ENCODE peak calls at places on chromosome 9, in eight cellular contexts. One of them, this sample, is unnamed.

GRCh38 chr9:4955836-4956235 is 29.2 kb upstream of the JAK2 start:
- DNase-seq in spleen: no peak
- DNase-seq in tibial nerve: no peak
- DNase-seq in neural progenitor cell: no peak
- DNase-seq in CD8-positive, alpha-beta T cell: no peak
- DNase-seq in glutamatergic neuron: no peak
- DNase-seq in GM13976: no peak
- DNase-seq in bronchial epithelial cell: peak
- DNase-seq in this sample: no peak

GRCh38 chr9:12719431-12719830 is 26.2 kb downstream of the TYRP1 start:
- DNase-seq in spleen: no peak
- DNase-seq in GM13976: no peak
- DNase-seq in bronchial epithelial cell: peak
- DNase-seq in tibial nerve: no peak
- DNase-seq in neural progenitor cell: peak
- DNase-seq in CD8-positive, alpha-beta T cell: no peak
- DNase-seq in glutamatergic neuron: no peak
- DNase-seq in this sample: no peak

GRCh38 chr9:130122465-130122864 is 49.7 kb upstream of the NCS1 start:
- DNase-seq in spleen: peak
- DNase-seq in neural progenitor cell: no peak
- DNase-seq in tibial nerve: no peak
- DNase-seq in glutamatergic neuron: peak
- DNase-seq in GM13976: no peak
- DNase-seq in CD8-positive, alpha-beta T cell: no peak
- DNase-seq in bronchial epithelial cell: no peak
- DNase-seq in this sample: no peak

GRCh38 chr9:109190151-109190550 is 23.1 kb upstream of the FRRS1L start:
- DNase-seq in CD8-positive, alpha-beta T cell: no peak
- DNase-seq in GM13976: no peak
- DNase-seq in tibial nerve: no peak
- DNase-seq in bronchial epithelial cell: peak
- DNase-seq in neural progenitor cell: no peak
- DNase-seq in spleen: no peak
- DNase-seq in glutamatergic neuron: no peak
- DNase-seq in this sample: no peak

GRCh38 chr9:127192744-127193143 is 70.3 kb upstream of the ANGPTL2 start:
- DNase-seq in neural progenitor cell: no peak
- DNase-seq in GM13976: no peak
- DNase-seq in tibial nerve: no peak
- DNase-seq in bronchial epithelial cell: no peak
- DNase-seq in spleen: peak
- DNase-seq in glutamatergic neuron: peak
- DNase-seq in CD8-positive, alpha-beta T cell: no peak
- DNase-seq in this sample: no peak

GRCh38 chr9:133090187-133090586 is 28.4 kb downstream of the CEL start:
- DNase-seq in spleen: no peak
- DNase-seq in bronchial epithelial cell: no peak
- DNase-seq in GM13976: no peak
- DNase-seq in tibial nerve: no peak
- DNase-seq in neural progenitor cell: no peak
- DNase-seq in CD8-positive, alpha-beta T cell: no peak
- DNase-seq in glutamatergic neuron: peak
- DNase-seq in this sample: peak

GRCh38 chr9:85258823-85259370 is 482.9 kb downstream of the AGTPBP1 start:
- DNase-seq in neural progenitor cell: peak
- DNase-seq in spleen: no peak
- DNase-seq in tibial nerve: peak
- DNase-seq in bronchial epithelial cell: peak
- DNase-seq in GM13976: peak
- DNase-seq in CD8-positive, alpha-beta T cell: no peak
- DNase-seq in glutamatergic neuron: peak
- DNase-seq in this sample: no peak

GRCh38 chr9:99595796-99596195 is 225.9 kb upstream of the NR4A3 start:
- DNase-seq in glutamatergic neuron: no peak
- DNase-seq in neural progenitor cell: no peak
- DNase-seq in CD8-positive, alpha-beta T cell: no peak
- DNase-seq in bronchial epithelial cell: no peak
- DNase-seq in GM13976: peak
- DNase-seq in tibial nerve: no peak
- DNase-seq in spleen: no peak
- DNase-seq in this sample: no peak

GRCh38 chr9:88303785-88304495 is 84.3 kb upstream of the SPIN1 start:
- DNase-seq in spleen: no peak
- DNase-seq in neural progenitor cell: no peak
- DNase-seq in GM13976: peak
- DNase-seq in tibial nerve: no peak
- DNase-seq in glutamatergic neuron: no peak
- DNase-seq in bronchial epithelial cell: peak
- DNase-seq in CD8-positive, alpha-beta T cell: no peak
- DNase-seq in this sample: peak

GRCh38 chr9:34624475-34624984 is 4.2 kb upstream of the DCTN3 start:
- DNase-seq in neural progenitor cell: peak
- DNase-seq in tibial nerve: no peak
- DNase-seq in bronchial epithelial cell: no peak
- DNase-seq in glutamatergic neuron: no peak
- DNase-seq in CD8-positive, alpha-beta T cell: no peak
- DNase-seq in spleen: no peak
- DNase-seq in GM13976: no peak
- DNase-seq in this sample: no peak

GRCh38 chr9:133638711-133639110 is 2.5 kb downstream of the DBH start:
- DNase-seq in neural progenitor cell: no peak
- DNase-seq in GM13976: no peak
- DNase-seq in tibial nerve: no peak
- DNase-seq in CD8-positive, alpha-beta T cell: no peak
- DNase-seq in bronchial epithelial cell: no peak
- DNase-seq in spleen: no peak
- DNase-seq in glutamatergic neuron: no peak
- DNase-seq in this sample: no peak

GRCh38 chr9:17130285-17130684 is 4.6 kb upstream of the CNTLN start:
- DNase-seq in bronchial epithelial cell: no peak
- DNase-seq in spleen: no peak
- DNase-seq in tibial nerve: no peak
- DNase-seq in glutamatergic neuron: no peak
- DNase-seq in GM13976: no peak
- DNase-seq in neural progenitor cell: no peak
- DNase-seq in CD8-positive, alpha-beta T cell: no peak
- DNase-seq in this sample: no peak

GRCh38 chr9:12681620-12682019 is 11.6 kb upstream of the TYRP1 start:
- DNase-seq in bronchial epithelial cell: peak
- DNase-seq in glutamatergic neuron: no peak
- DNase-seq in tibial nerve: no peak
- DNase-seq in GM13976: no peak
- DNase-seq in spleen: no peak
- DNase-seq in CD8-positive, alpha-beta T cell: no peak
- DNase-seq in neural progenitor cell: no peak
- DNase-seq in this sample: no peak

DNA sequence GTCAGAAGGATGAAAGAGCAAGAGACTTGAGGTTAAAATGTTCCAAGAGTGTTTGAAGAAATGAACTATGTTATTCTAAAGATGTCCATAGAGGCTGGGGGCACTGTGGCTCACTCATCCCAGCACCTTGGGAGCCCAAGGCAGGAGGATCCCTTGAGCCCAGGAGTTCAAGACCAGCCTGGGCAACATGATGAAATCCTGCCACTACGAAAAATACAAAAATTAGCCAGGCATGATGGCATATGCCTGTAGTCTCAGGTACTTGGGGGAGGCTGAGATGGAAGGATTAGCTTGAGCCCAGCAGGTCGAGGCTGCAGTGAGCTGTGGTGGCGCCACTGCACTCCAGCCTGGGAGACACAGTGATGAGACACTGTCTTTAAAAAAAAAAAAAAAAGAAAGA is 2.7 kb downstream of the AOPEP start:
- DNase-seq in neural progenitor cell: no peak
- DNase-seq in GM13976: no peak
- DNase-seq in tibial nerve: no peak
- DNase-seq in CD8-positive, alpha-beta T cell: no peak
- DNase-seq in spleen: no peak
- DNase-seq in bronchial epithelial cell: no peak
- DNase-seq in glutamatergic neuron: no peak
- DNase-seq in this sample: no peak
- TF ChIP-seq CTCF in neural progenitor cell: peak
- TF ChIP-seq CTCF in GM13976: no peak
- TF ChIP-seq CTCF in tibial nerve: no peak
- TF ChIP-seq CTCF in CD8-positive, alpha-beta T cell: no peak
- TF ChIP-seq CTCF in spleen: no peak
- TF ChIP-seq CTCF in bronchial epithelial cell: no peak
- TF ChIP-seq CTCF in glutamatergic neuron: no peak
- TF ChIP-seq CTCF in this sample: peak

DNA sequence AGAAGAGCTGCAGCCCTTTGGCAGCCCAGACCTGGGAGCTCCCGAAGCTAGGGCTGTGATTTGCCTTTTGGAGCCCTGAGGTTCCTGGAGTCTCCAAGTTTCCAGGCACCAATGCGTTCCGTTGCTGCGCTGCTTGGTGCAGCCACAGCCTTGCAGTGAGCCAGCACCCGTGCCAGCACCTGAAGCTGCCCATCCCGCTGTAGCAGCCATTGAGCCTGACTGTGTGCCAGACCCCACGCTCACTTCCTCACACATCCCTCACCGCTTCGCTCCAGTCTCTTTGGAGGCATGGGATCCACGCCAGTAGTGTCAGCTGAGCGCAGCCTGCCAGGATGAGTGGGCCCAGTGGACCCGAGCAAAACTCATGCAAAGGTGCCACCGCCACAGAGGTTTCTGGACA is 22.5 kb upstream of the C9orf72 start:
- DNase-seq in glutamatergic neuron: no peak
- DNase-seq in bronchial epithelial cell: no peak
- DNase-seq in tibial nerve: no peak
- DNase-seq in neural progenitor cell: no peak
- DNase-seq in spleen: no peak
- DNase-seq in GM13976: no peak
- DNase-seq in CD8-positive, alpha-beta T cell: no peak
- DNase-seq in this sample: peak
- TF ChIP-seq CTCF in glutamatergic neuron: no peak
- TF ChIP-seq CTCF in bronchial epithelial cell: no peak
- TF ChIP-seq CTCF in tibial nerve: no peak
- TF ChIP-seq CTCF in neural progenitor cell: no peak
- TF ChIP-seq CTCF in spleen: no peak
- TF ChIP-seq CTCF in GM13976: no peak
- TF ChIP-seq CTCF in CD8-positive, alpha-beta T cell: no peak
- TF ChIP-seq CTCF in this sample: no peak

DNA sequence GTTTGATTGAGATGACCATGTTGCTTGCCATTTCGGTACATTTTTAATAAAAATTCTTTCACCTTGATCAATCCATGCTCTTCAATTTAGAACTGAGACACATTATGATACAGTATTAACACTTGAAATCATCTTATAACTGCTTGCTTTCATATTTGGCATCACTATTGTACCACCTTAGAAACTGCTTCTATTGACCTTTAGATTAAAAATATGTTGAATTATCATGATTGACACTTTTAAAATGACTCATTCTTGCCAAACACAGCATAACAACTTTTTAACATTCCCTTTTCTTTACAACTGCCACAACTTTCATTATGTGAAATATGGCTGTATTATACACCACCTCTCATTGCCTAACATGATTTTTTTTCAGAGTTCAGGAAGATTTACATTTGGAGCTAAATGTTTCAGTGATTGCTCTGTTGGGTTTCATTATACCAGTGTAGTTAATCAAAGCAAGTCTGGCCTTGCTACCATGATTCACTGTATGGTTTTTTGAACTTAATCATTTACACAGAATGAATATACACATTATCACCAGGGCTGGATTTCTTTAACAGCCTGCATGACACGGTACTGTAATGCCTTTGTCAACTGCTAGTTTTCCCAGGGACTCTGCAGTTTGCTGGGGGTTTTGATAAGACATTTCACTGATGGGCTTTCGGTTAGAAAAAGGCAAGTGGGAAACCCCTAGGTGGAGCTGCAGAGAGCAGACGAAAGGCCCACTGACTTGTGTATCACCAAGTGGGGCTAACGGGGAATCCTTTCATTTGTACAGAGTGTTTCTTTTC is 93.6 kb upstream of the TLE4 start:
- DNase-seq in GM13976: peak
- DNase-seq in bronchial epithelial cell: peak
- DNase-seq in CD8-positive, alpha-beta T cell: no peak
- DNase-seq in glutamatergic neuron: peak
- DNase-seq in tibial nerve: peak
- DNase-seq in spleen: no peak
- DNase-seq in neural progenitor cell: peak
- DNase-seq in this sample: no peak
- TF ChIP-seq CTCF in GM13976: peak
- TF ChIP-seq CTCF in bronchial epithelial cell: peak
- TF ChIP-seq CTCF in CD8-positive, alpha-beta T cell: peak
- TF ChIP-seq CTCF in glutamatergic neuron: no peak
- TF ChIP-seq CTCF in tibial nerve: peak
- TF ChIP-seq CTCF in spleen: no peak
- TF ChIP-seq CTCF in neural progenitor cell: peak
- TF ChIP-seq CTCF in this sample: peak

GRCh38 chr9:114034663-114035062 is 43.4 kb downstream of the AMBP start:
- DNase-seq in glutamatergic neuron: no peak
- DNase-seq in CD8-positive, alpha-beta T cell: no peak
- DNase-seq in GM13976: peak
- DNase-seq in bronchial epithelial cell: no peak
- DNase-seq in spleen: peak
- DNase-seq in neural progenitor cell: no peak
- DNase-seq in tibial nerve: no peak
- DNase-seq in this sample: no peak

GRCh38 chr9:114033397-114034103 is 44.5 kb downstream of the AMBP start:
- DNase-seq in GM13976: peak
- DNase-seq in CD8-positive, alpha-beta T cell: no peak
- DNase-seq in tibial nerve: no peak
- DNase-seq in bronchial epithelial cell: no peak
- DNase-seq in glutamatergic neuron: peak
- DNase-seq in neural progenitor cell: peak
- DNase-seq in spleen: peak
- DNase-seq in this sample: no peak

GRCh38 chr9:114035845-114036785 is 42.0 kb downstream of the AMBP start:
- DNase-seq in neural progenitor cell: no peak
- DNase-seq in spleen: peak
- DNase-seq in CD8-positive, alpha-beta T cell: no peak
- DNase-seq in glutamatergic neuron: no peak
- DNase-seq in tibial nerve: no peak
- DNase-seq in GM13976: peak
- DNase-seq in bronchial epithelial cell: no peak
- DNase-seq in this sample: no peak

GRCh38 chr9:114034176-114034575 is 43.9 kb downstream of the AMBP start:
- DNase-seq in bronchial epithelial cell: no peak
- DNase-seq in CD8-positive, alpha-beta T cell: no peak
- DNase-seq in spleen: peak
- DNase-seq in GM13976: no peak
- DNase-seq in neural progenitor cell: no peak
- DNase-seq in glutamatergic neuron: no peak
- DNase-seq in tibial nerve: no peak
- DNase-seq in this sample: no peak

DNA sequence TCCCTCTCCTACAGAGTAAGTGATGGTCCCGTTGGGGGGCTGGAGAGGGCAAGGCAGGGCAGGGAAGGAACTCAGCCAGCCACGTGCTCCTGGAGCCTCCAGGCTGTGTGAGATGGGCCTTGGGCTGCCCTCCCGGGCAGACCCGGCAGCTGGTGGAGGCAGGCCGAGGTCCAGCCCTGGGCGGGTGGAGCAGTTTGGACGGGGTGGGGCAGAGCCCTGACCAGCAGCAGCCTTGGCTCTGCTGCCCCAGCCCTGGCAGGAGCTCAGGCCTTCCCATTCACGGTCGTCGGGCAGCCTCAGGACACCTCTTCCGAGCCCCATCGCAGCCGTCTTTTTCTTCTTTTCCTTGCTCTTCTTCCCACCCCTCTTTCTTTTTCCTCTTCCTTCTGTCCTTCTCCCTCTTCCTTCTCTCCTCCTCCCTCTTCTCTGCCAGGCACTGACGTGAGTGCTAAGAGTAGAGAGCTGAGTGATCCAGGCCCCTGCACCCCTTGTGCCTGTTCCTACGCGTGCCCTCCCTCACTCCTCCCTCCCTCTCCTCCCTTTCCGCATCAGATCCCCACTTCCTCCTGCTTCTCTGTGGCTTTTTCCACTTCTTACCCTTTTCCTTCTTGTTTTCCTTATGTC is 42.8 kb downstream of the AMBP start:
- DNase-seq in bronchial epithelial cell: no peak
- DNase-seq in spleen: peak
- DNase-seq in glutamatergic neuron: no peak
- DNase-seq in neural progenitor cell: no peak
- DNase-seq in tibial nerve: no peak
- DNase-seq in GM13976: peak
- DNase-seq in CD8-positive, alpha-beta T cell: no peak
- DNase-seq in this sample: no peak
- TF ChIP-seq CTCF in bronchial epithelial cell: no peak
- TF ChIP-seq CTCF in spleen: no peak
- TF ChIP-seq CTCF in glutamatergic neuron: no peak
- TF ChIP-seq CTCF in neural progenitor cell: no peak
- TF ChIP-seq CTCF in tibial nerve: no peak
- TF ChIP-seq CTCF in GM13976: no peak
- TF ChIP-seq CTCF in CD8-positive, alpha-beta T cell: no peak
- TF ChIP-seq CTCF in this sample: no peak